ENCODE peak calls at places on chromosomes 6 and 20, in four cellular contexts. One of them, this sample, is unnamed.

GRCh38 chr20:50873518-50873959 is 57.7 kb downstream of the ADNP start:
- DNase-seq in trophoblast cell: no peak
- DNase-seq in H9: no peak
- DNase-seq in IMR-90: no peak
- DNase-seq in this sample: no peak

GRCh38 chr20:5156670-5157448 is 30.1 kb downstream of the CDS2 start:
- DNase-seq in trophoblast cell: peak
- DNase-seq in H9: no peak
- DNase-seq in IMR-90: peak
- DNase-seq in this sample: no peak

GRCh38 chr20:48736231-48736630 is 91.6 kb downstream of the PREX1 start:
- DNase-seq in trophoblast cell: no peak
- DNase-seq in H9: no peak
- DNase-seq in IMR-90: peak
- DNase-seq in this sample: no peak

GRCh38 chr6:47203266-47203967 is 106.3 kb downstream of the TNFRSF21 start:
- DNase-seq in trophoblast cell: no peak
- DNase-seq in H9: no peak
- DNase-seq in IMR-90: peak
- DNase-seq in this sample: no peak

GRCh38 chr6:49423817-49424216 is 39.2 kb downstream of the MMUT start:
- DNase-seq in trophoblast cell: no peak
- DNase-seq in H9: no peak
- DNase-seq in IMR-90: no peak
- DNase-seq in this sample: no peak

GRCh38 chr20:56443654-56444540 is 24.5 kb upstream of the RTF2 start:
- DNase-seq in trophoblast cell: peak
- DNase-seq in H9: no peak
- DNase-seq in IMR-90: peak
- DNase-seq in this sample: no peak

GRCh38 chr20:58486207-58486606 is 29.0 kb downstream of the APCDD1L start:
- DNase-seq in trophoblast cell: no peak
- DNase-seq in H9: no peak
- DNase-seq in IMR-90: no peak
- DNase-seq in this sample: no peak

GRCh38 chr20:50688256-50688655 is 3.1 kb downstream of the RIPOR3 start:
- DNase-seq in trophoblast cell: no peak
- DNase-seq in H9: no peak
- DNase-seq in IMR-90: no peak
- DNase-seq in this sample: no peak

GRCh38 chr20:58816051-58816450 is 34.7 kb downstream of the GNAS-AS1 start:
- DNase-seq in trophoblast cell: no peak
- DNase-seq in H9: no peak
- DNase-seq in IMR-90: no peak
- DNase-seq in this sample: no peak

GRCh38 chr6:84847349-84848160 is 83.2 kb upstream of the TBX18 start:
- DNase-seq in trophoblast cell: no peak
- DNase-seq in H9: no peak
- DNase-seq in IMR-90: no peak
- DNase-seq in this sample: no peak

GRCh38 chr6:7216941-7217621 is 95.9 kb downstream of the SSR1 start:
- DNase-seq in trophoblast cell: peak
- DNase-seq in H9: no peak
- DNase-seq in IMR-90: no peak
- DNase-seq in this sample: peak

GRCh38 chr6:112325449-112325848 is 21.7 kb upstream of the RFPL4B start:
- DNase-seq in trophoblast cell: no peak
- DNase-seq in H9: no peak
- DNase-seq in IMR-90: no peak
- DNase-seq in this sample: no peak

GRCh38 chr20:56781108-56781739 is 152.1 kb downstream of the TFAP2C start:
- DNase-seq in trophoblast cell: no peak
- DNase-seq in H9: no peak
- DNase-seq in IMR-90: no peak
- DNase-seq in this sample: no peak

GRCh38 chr20:50163570-50164317 is 10.2 kb upstream of the PEDS1 start:
- DNase-seq in trophoblast cell: no peak
- DNase-seq in H9: no peak
- DNase-seq in IMR-90: peak
- DNase-seq in this sample: no peak

GRCh38 chr6:141401168-141401567 is 731.6 kb upstream of the GJE1 start:
- DNase-seq in trophoblast cell: no peak
- DNase-seq in H9: no peak
- DNase-seq in IMR-90: no peak
- DNase-seq in this sample: no peak

GRCh38 chr6:7617954-7618764 is 28.2 kb downstream of the SNRNP48 start:
- DNase-seq in trophoblast cell: peak
- DNase-seq in H9: no peak
- DNase-seq in IMR-90: peak
- DNase-seq in this sample: no peak

GRCh38 chr6:351011-351866 is 40.3 kb upstream of the IRF4 start:
- DNase-seq in trophoblast cell: no peak
- DNase-seq in H9: no peak
- DNase-seq in IMR-90: no peak
- DNase-seq in this sample: no peak

GRCh38 chr6:22447862-22448261 is 121.5 kb upstream of the HDGFL1 start:
- DNase-seq in trophoblast cell: no peak
- DNase-seq in H9: no peak
- DNase-seq in IMR-90: no peak
- DNase-seq in this sample: peak

GRCh38 chr6:140124498-140124897 is 750.0 kb upstream of the CITED2 start:
- DNase-seq in trophoblast cell: no peak
- DNase-seq in H9: no peak
- DNase-seq in IMR-90: no peak
- DNase-seq in this sample: no peak

GRCh38 chr20:24772667-24773066 is 176.4 kb upstream of the CST7 start:
- DNase-seq in trophoblast cell: no peak
- DNase-seq in H9: no peak
- DNase-seq in IMR-90: no peak
- DNase-seq in this sample: no peak

GRCh38 chr6:144372611-144373010 is 87.5 kb downstream of the UTRN start:
- DNase-seq in trophoblast cell: no peak
- DNase-seq in H9: no peak
- DNase-seq in IMR-90: no peak
- DNase-seq in this sample: no peak

GRCh38 chr20:46786566-46786965 is 77.1 kb downstream of the SLC2A10 start:
- DNase-seq in trophoblast cell: no peak
- DNase-seq in H9: no peak
- DNase-seq in IMR-90: no peak
- DNase-seq in this sample: no peak

GRCh38 chr6:166617359-166617758 is 9.7 kb downstream of the RPS6KA2 start:
- DNase-seq in trophoblast cell: no peak
- DNase-seq in H9: no peak
- DNase-seq in IMR-90: no peak
- DNase-seq in this sample: no peak
- H2AK5ac ChIP-seq in trophoblast cell: no peak
- H2AK5ac ChIP-seq in H9: no peak
- H2AK5ac ChIP-seq in IMR-90: peak
- H2AK5ac ChIP-seq in this sample: no peak

DNA sequence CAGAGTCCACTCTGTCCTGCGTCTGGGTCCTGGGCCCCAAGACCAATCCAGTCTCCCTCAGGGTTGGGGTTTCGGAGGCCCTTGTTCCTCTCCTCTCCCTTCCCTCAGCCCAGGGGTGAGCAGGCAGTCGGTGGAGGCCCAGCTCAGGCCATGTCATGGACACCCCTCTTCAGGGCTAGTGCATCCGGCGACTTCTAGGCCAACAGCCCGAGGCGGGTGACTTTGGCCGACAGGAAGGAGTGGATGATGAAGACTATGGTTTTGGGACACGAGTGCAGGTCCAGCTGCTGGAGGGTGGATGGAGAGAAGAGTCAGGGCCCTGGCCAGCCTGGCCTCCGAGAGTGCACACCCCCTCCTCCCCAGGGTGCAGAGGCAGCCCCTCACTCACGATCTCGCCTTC is 7.0 kb upstream of the CDK5RAP1 start:
- DNase-seq in trophoblast cell: no peak
- DNase-seq in H9: no peak
- DNase-seq in IMR-90: no peak
- DNase-seq in this sample: no peak
- H2AK5ac ChIP-seq in trophoblast cell: no peak
- H2AK5ac ChIP-seq in H9: no peak
- H2AK5ac ChIP-seq in IMR-90: no peak
- H2AK5ac ChIP-seq in this sample: no peak

GRCh38 chr6:160831751-160832150 is 129.7 kb downstream of the PLG start:
- DNase-seq in trophoblast cell: no peak
- DNase-seq in H9: no peak
- DNase-seq in IMR-90: no peak
- DNase-seq in this sample: peak
- H2AK5ac ChIP-seq in trophoblast cell: no peak
- H2AK5ac ChIP-seq in H9: no peak
- H2AK5ac ChIP-seq in IMR-90: no peak
- H2AK5ac ChIP-seq in this sample: no peak

GRCh38 chr6:150332939-150333591 is 35.7 kb upstream of the IYD start:
- DNase-seq in trophoblast cell: no peak
- DNase-seq in H9: no peak
- DNase-seq in IMR-90: no peak
- DNase-seq in this sample: no peak
- H2AK5ac ChIP-seq in trophoblast cell: no peak
- H2AK5ac ChIP-seq in H9: no peak
- H2AK5ac ChIP-seq in IMR-90: no peak
- H2AK5ac ChIP-seq in this sample: no peak

DNA sequence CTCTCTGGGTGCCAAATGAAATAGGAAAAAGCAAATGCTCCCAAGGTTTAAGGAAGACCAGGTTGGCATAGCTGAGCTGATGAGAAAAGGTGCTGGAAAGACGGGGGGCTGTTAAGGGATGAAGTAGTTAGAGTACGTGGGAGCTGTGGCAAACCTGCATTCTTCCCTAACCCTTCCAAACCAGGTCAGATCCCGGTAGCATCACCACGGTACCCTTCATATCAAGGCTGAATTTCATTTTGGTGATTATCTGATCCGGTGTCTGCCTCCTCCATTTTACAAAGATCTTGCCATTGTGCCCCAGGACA is 68.0 kb upstream of the PIM1 start:
- DNase-seq in trophoblast cell: no peak
- DNase-seq in H9: no peak
- DNase-seq in IMR-90: no peak
- DNase-seq in this sample: no peak
- H2AK5ac ChIP-seq in trophoblast cell: no peak
- H2AK5ac ChIP-seq in H9: no peak
- H2AK5ac ChIP-seq in IMR-90: peak
- H2AK5ac ChIP-seq in this sample: no peak

DNA sequence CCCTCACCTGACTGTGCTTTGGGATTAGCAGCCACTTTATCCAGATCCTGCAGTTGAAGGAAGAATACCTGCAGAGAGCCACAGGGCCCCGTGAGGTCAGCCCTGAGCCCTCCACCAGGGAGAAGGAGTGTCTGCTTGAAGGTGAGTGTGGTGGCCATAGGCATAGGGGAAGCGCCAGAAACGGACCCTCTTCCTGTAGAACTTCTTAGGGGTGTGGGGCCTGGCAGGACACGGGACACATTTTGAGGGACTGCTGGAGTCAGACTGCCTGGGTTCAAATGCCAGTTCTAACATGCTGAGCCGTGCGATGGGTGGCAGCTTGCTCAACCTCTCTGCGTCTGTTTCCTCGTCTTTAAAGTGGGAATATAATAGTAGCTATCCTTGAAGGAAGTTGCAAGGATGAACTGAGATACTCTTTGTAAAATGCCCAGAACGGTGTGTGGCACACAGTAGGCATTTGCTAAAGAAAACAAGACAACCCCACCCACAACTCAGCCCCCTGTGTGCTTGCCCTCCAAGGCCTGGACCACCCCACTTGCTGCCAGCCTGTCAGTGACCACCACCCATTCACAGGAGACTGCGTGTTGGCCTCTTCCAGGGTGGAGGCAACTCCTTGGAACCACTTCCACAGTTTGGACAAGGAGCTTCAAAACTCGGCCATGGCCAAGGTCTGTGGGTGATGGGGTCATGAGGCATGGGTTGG is 4.8 kb upstream of the BAK1 start:
- DNase-seq in trophoblast cell: no peak
- DNase-seq in H9: no peak
- DNase-seq in IMR-90: no peak
- DNase-seq in this sample: no peak
- H2AK5ac ChIP-seq in trophoblast cell: no peak
- H2AK5ac ChIP-seq in H9: no peak
- H2AK5ac ChIP-seq in IMR-90: peak
- H2AK5ac ChIP-seq in this sample: peak

GRCh38 chr6:3076320-3076719 is 8.0 kb downstream of the RIPK1 start:
- DNase-seq in trophoblast cell: no peak
- DNase-seq in H9: no peak
- DNase-seq in IMR-90: no peak
- DNase-seq in this sample: no peak
- H2AK5ac ChIP-seq in trophoblast cell: no peak
- H2AK5ac ChIP-seq in H9: no peak
- H2AK5ac ChIP-seq in IMR-90: no peak
- H2AK5ac ChIP-seq in this sample: no peak

DNA sequence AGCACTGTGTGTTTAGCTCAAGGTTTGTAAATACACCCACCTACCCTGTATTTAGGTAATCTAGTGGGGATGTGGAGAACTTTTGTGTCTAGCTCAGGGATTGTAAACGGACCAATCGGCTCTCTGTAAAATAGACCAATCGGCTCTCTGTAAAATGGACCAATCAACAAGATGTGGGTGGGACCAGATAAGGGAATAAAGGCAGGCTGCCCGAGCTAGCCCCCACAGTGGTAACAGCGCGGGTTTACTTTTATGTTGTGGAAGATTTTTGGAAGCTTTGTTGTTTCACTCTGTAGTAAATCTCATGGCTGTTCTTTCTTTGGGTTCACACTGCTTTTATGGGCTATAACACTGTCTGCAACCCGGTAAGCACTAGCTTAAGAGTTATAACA is 32.1 kb upstream of the RANBP9 start:
- DNase-seq in trophoblast cell: no peak
- DNase-seq in H9: no peak
- DNase-seq in IMR-90: no peak
- DNase-seq in this sample: no peak
- H2AK5ac ChIP-seq in trophoblast cell: no peak
- H2AK5ac ChIP-seq in H9: no peak
- H2AK5ac ChIP-seq in IMR-90: no peak
- H2AK5ac ChIP-seq in this sample: no peak

DNA sequence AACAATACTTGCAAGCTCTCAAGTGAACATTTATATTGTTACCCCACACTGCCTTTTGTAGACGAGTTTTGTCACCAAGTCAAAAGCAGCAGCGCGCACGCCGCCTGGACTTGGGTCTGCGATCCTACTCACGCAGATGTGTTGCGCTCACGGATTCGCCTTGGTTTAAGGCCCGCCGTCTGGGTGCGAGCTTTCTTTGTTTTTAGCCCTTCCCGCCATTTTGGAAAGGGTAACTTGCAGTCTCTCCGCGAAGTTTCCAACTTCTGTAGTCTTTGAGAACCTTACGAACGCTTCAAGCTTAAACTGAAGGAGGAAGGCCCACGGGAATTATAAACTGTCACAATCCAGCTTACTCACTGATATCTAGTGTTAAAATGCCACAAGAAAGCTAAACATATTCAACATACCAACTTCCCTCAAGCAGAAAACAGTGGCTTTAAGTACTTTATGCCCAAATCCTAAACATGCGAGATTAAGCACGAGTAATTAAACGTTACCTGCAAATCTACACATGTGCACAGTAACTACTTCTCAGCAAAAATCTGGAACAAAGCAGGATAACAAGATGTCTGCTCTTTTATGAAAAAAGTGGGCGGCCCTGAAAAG is 80.4 kb upstream of the BTN3A2 start:
- DNase-seq in trophoblast cell: peak
- DNase-seq in H9: peak
- DNase-seq in IMR-90: peak
- DNase-seq in this sample: no peak
- H2AK5ac ChIP-seq in trophoblast cell: no peak
- H2AK5ac ChIP-seq in H9: no peak
- H2AK5ac ChIP-seq in IMR-90: peak
- H2AK5ac ChIP-seq in this sample: no peak

This sample was measured in neuronal stem cell.